ENCODE peak calls at places on chromosome 6, in four cellular contexts. R, T, L and E are unnamed samples.

GRCh38 chr6:163617549-163617948 is 203.0 kb downstream of the QKI start:
- DNase-seq in R (no peak), T (no peak), L (no peak), E (no peak)

GRCh38 chr6:5373430-5373829 is 112.1 kb downstream of the FARS2 start:
- DNase-seq in R (no peak), T (no peak), L (no peak), E (no peak)

GRCh38 chr6:157019115-157019628 is 242.0 kb downstream of the ARID1B start:
- DNase-seq in R (no peak), T (peak; percentile 14), L (no peak), E (no peak)

GRCh38 chr6:24125980-24126379 is at the start of gene NRSN1:
- DNase-seq in R (no peak), T (peak; percentile 33), L (peak; percentile 24), E (no peak)

GRCh38 chr6:119096683-119097310 is 18.3 kb upstream of the FAM184A start:
- DNase-seq in R (no peak), T (no peak), L (peak; percentile 85), E (peak; percentile 5)

GRCh38 chr6:89951574-89952360 is 57.5 kb downstream of the GJA10 start:
- DNase-seq in R (no peak), T (peak; percentile 44), L (peak; percentile 68), E (peak; percentile 45)

GRCh38 chr6:104589940-104590339 is 269.8 kb downstream of the HACE1 start:
- DNase-seq in R (no peak), T (no peak), L (no peak), E (no peak)

GRCh38 chr6:139577991-139578604 is 203.7 kb upstream of the CITED2 start:
- DNase-seq in R (no peak), T (peak; percentile 23), L (peak; percentile 92), E (peak; percentile 86)

GRCh38 chr6:28742668-28743270 is 181.0 kb downstream of the TRIM27 start:
- DNase-seq in R (no peak), T (peak; percentile 59), L (peak; percentile 76), E (peak; percentile 90)

GRCh38 chr6:45310118-45310788 is 17.9 kb upstream of the RUNX2 start:
- DNase-seq in R (no peak), T (no peak), L (no peak), E (no peak)

GRCh38 chr6:53151676-53152075 is 3.0 kb upstream of the GCM1 start:
- DNase-seq in R (no peak), T (peak; percentile 40), L (peak; percentile 37), E (no peak)

GRCh38 chr6:52390361-52390727 is 28.4 kb downstream of the PAQR8 start:
- DNase-seq in R (peak; percentile 43), T (peak; percentile 74), L (peak; percentile 67), E (peak; percentile 49)

GRCh38 chr6:107543088-107543487 is 53.2 kb downstream of the SOBP start:
- DNase-seq in R (no peak), T (no peak), L (no peak), E (no peak)

GRCh38 chr6:31547727-31548422 is 467 bp downstream of the NFKBIL1 start:
- DNase-seq in R (no peak), T (no peak), L (no peak), E (no peak)

GRCh38 chr6:39362487-39362865 is 40.0 kb upstream of the KCNK16 start:
- DNase-seq in R (no peak), T (no peak), L (no peak), E (peak; percentile 9)

GRCh38 chr6:143784316-143784715 is 58.8 kb upstream of the LTV1 start:
- DNase-seq in R (no peak), T (no peak), L (no peak), E (no peak)

GRCh38 chr6:106134087-106134770 is 48.1 kb downstream of the PRDM1 start:
- DNase-seq in R (no peak), T (no peak), L (peak; percentile 92), E (no peak)

GRCh38 chr6:30914854-30915590 is 984 bp downstream of the VARS2 start:
- DNase-seq in R (no peak), T (no peak), L (no peak), E (no peak)

GRCh38 chr6:85660181-85660611 is 17.5 kb upstream of the SYNCRIP start:
- DNase-seq in R (no peak), T (peak; percentile 59), L (peak; percentile 94), E (peak; percentile 97)

GRCh38 chr6:157911278-157911677 is 70.4 kb upstream of the SYNJ2 start:
- DNase-seq in R (no peak), T (no peak), L (no peak), E (no peak)

GRCh38 chr6:132209351-132209750 is 191.9 kb downstream of the MOXD1 start:
- DNase-seq in R (no peak), T (no peak), L (peak; percentile 93), E (no peak)